ENCODE peak calls at places on chromosomes 3 and 15, in five cellular contexts. One of them, this sample, is unnamed.

GRCh38 chr3:147449669-147450068 is 40.5 kb downstream of the ZIC1 start:
- DNase-seq in foreskin fibroblast: no peak
- DNase-seq in left ventricle myocardium inferior: no peak
- DNase-seq in stimulated activated CD4-positive, alpha-beta T cell treated with anti-CD3 and anti-CD28 coated beads, TNF-alpha, amount 100 ng/mL, for 1 hour: no peak
- DNase-seq in effector CD4-positive, alpha-beta T cell: no peak
- DNase-seq in this sample: no peak

GRCh38 chr3:33658971-33659848 is 58.8 kb downstream of the CLASP2 start:
- DNase-seq in foreskin fibroblast: peak
- DNase-seq in left ventricle myocardium inferior: peak
- DNase-seq in stimulated activated CD4-positive, alpha-beta T cell treated with anti-CD3 and anti-CD28 coated beads, TNF-alpha, amount 100 ng/mL, for 1 hour: no peak
- DNase-seq in effector CD4-positive, alpha-beta T cell: no peak
- DNase-seq in this sample: no peak

GRCh38 chr3:101573449-101574387 is at the start of gene PCNP:
- DNase-seq in foreskin fibroblast: peak
- DNase-seq in left ventricle myocardium inferior: peak
- DNase-seq in stimulated activated CD4-positive, alpha-beta T cell treated with anti-CD3 and anti-CD28 coated beads, TNF-alpha, amount 100 ng/mL, for 1 hour: peak
- DNase-seq in effector CD4-positive, alpha-beta T cell: peak
- DNase-seq in this sample: peak

GRCh38 chr15:47794266-47794914 is 77.1 kb downstream of the SEMA6D start:
- DNase-seq in foreskin fibroblast: no peak
- DNase-seq in left ventricle myocardium inferior: no peak
- DNase-seq in stimulated activated CD4-positive, alpha-beta T cell treated with anti-CD3 and anti-CD28 coated beads, TNF-alpha, amount 100 ng/mL, for 1 hour: no peak
- DNase-seq in effector CD4-positive, alpha-beta T cell: no peak
- DNase-seq in this sample: no peak

GRCh38 chr3:31472479-31473390 is 60.0 kb upstream of the STT3B start:
- DNase-seq in foreskin fibroblast: no peak
- DNase-seq in left ventricle myocardium inferior: no peak
- DNase-seq in stimulated activated CD4-positive, alpha-beta T cell treated with anti-CD3 and anti-CD28 coated beads, TNF-alpha, amount 100 ng/mL, for 1 hour: no peak
- DNase-seq in effector CD4-positive, alpha-beta T cell: no peak
- DNase-seq in this sample: no peak

GRCh38 chr3:170907519-170908234 is 760 bp downstream of the EIF5A2 start:
- DNase-seq in foreskin fibroblast: peak
- DNase-seq in left ventricle myocardium inferior: no peak
- DNase-seq in stimulated activated CD4-positive, alpha-beta T cell treated with anti-CD3 and anti-CD28 coated beads, TNF-alpha, amount 100 ng/mL, for 1 hour: no peak
- DNase-seq in effector CD4-positive, alpha-beta T cell: no peak
- DNase-seq in this sample: no peak

GRCh38 chr15:52288051-52288942 is 7.3 kb downstream of the MYO5C start:
- DNase-seq in foreskin fibroblast: no peak
- DNase-seq in left ventricle myocardium inferior: no peak
- DNase-seq in stimulated activated CD4-positive, alpha-beta T cell treated with anti-CD3 and anti-CD28 coated beads, TNF-alpha, amount 100 ng/mL, for 1 hour: no peak
- DNase-seq in effector CD4-positive, alpha-beta T cell: no peak
- DNase-seq in this sample: no peak

GRCh38 chr3:55009372-55009771 is 81.5 kb upstream of the LRTM1 start:
- DNase-seq in foreskin fibroblast: no peak
- DNase-seq in left ventricle myocardium inferior: no peak
- DNase-seq in stimulated activated CD4-positive, alpha-beta T cell treated with anti-CD3 and anti-CD28 coated beads, TNF-alpha, amount 100 ng/mL, for 1 hour: no peak
- DNase-seq in effector CD4-positive, alpha-beta T cell: no peak
- DNase-seq in this sample: no peak